ENCODE peak calls at places on chromosomes 4 and X, in nine cellular contexts. X is stimulated activated naive CD4-positive, alpha-beta T cell; D is astrocyte of the spinal cord; R is H4; C is left cardiac atrium; A is H9; W is adipocyte; T is ecto neural progenitor cell; M is HS-5. Y is an unnamed sample.

GRCh38 chr4:3201718-3202702 is 46.9 kb upstream of the MSANTD1 start:
- DNase-seq in A (no peak), W (no peak), C (no peak), X (peak; percentile 91), R (no peak), T (no peak), M (no peak), D (peak; percentile 33), Y (peak; percentile 69)

GRCh38 chr4:42487230-42487629 is 89.9 kb downstream of the SHISA3 start:
- DNase-seq in R (no peak), X (no peak), D (no peak), T (no peak), C (no peak), W (no peak), A (no peak), M (no peak), Y (no peak)

GRCh38 chrX:134023851-134024281 is 38.5 kb upstream of the GPC3 start:
- DNase-seq in D (no peak), X (peak; percentile 6), T (no peak), M (no peak), R (no peak), W (no peak), C (no peak), A (no peak), Y (no peak)

GRCh38 chr4:145734576-145735329 is 54.8 kb downstream of the C4orf51 start:
- DNase-seq in A (no peak), R (peak; percentile 93), W (peak; percentile 96), M (peak; percentile 97), X (no peak), C (peak; percentile 84), T (no peak), D (peak; percentile 97), Y (no peak)

GRCh38 chrX:103792916-103793540 is 16.4 kb downstream of the PLP1 start:
- DNase-seq in C (no peak), X (no peak), R (no peak), W (peak; percentile 80), A (no peak), M (peak; percentile 67), D (peak; percentile 55), T (no peak), Y (no peak)

GRCh38 chrX:20461576-20461975 is 194.9 kb upstream of the RPS6KA3 start:
- DNase-seq in T (no peak), C (no peak), M (peak; percentile 16), W (peak; percentile 49), X (no peak), D (peak; percentile 47), R (no peak), A (no peak), Y (no peak)

GRCh38 chr4:25883565-25883964 is 20.8 kb upstream of the SEL1L3 start:
- DNase-seq in X (no peak), W (no peak), C (no peak), M (no peak), A (no peak), D (no peak), T (no peak), R (no peak), Y (no peak)

GRCh38 chrX:78024349-78025108 is 55.1 kb upstream of the PGAM4 start:
- DNase-seq in C (no peak), A (peak; percentile 37), M (no peak), R (peak; percentile 25), D (no peak), W (peak; percentile 15), X (peak; percentile 57), T (no peak), Y (peak; percentile 2)

GRCh38 chr4:168574581-168575295 is 77.9 kb downstream of the PALLD start:
- DNase-seq in A (no peak), T (no peak), X (no peak), W (peak; percentile 48), M (no peak), C (no peak), D (peak; percentile 84), R (no peak), Y (no peak)

GRCh38 chr4:26217961-26218676 is 102.7 kb upstream of the RBPJ start:
- DNase-seq in A (no peak), X (no peak), T (no peak), W (peak; percentile 49), R (no peak), C (peak; percentile 24), D (no peak), M (no peak), Y (no peak)

GRCh38 chr4:128427832-128428366 is 140.3 kb upstream of the PGRMC2 start:
- DNase-seq in T (no peak), W (peak; percentile 75), R (peak; percentile 92), M (peak; percentile 48), D (peak; percentile 64), C (peak; percentile 29), X (no peak), A (no peak), Y (no peak)

GRCh38 chr4:83013931-83014330 is 3.3 kb upstream of the LIN54 start:
- DNase-seq in X (no peak), T (no peak), D (no peak), M (no peak), R (no peak), C (no peak), A (no peak), W (no peak), Y (no peak)

GRCh38 chr4:99998062-99998880 is 48.2 kb upstream of the H2AZ1 start:
- DNase-seq in X (no peak), D (peak; percentile 71), M (peak; percentile 67), R (peak; percentile 39), A (no peak), T (no peak), C (no peak), W (peak; percentile 79), Y (no peak)

GRCh38 chr4:56324011-56324610 is 63.2 kb downstream of the AASDH start:
- DNase-seq in C (no peak), X (no peak), A (no peak), M (no peak), R (no peak), D (no peak), T (no peak), W (no peak), Y (no peak)

GRCh38 chr4:25448379-25449109 is 71.5 kb downstream of the ANAPC4 start:
- DNase-seq in C (no peak), T (no peak), D (no peak), W (peak; percentile 83), X (no peak), R (no peak), A (peak; percentile 44), M (no peak), Y (no peak)

GRCh38 chr4:40672528-40673522 is 43.2 kb upstream of the RBM47 start:
- DNase-seq in A (peak; percentile 60), W (peak; percentile 81), C (no peak), R (peak; percentile 100), M (peak; percentile 86), T (peak; percentile 61), D (peak; percentile 99), X (peak; percentile 9), Y (no peak)

GRCh38 chrX:13742397-13743176 is 8.0 kb downstream of the OFD1 start:
- DNase-seq in W (no peak), C (no peak), X (peak; percentile 12), D (no peak), T (no peak), R (peak; percentile 29), M (no peak), A (no peak), Y (no peak)

GRCh38 chr4:212438-213174 is 88.3 kb downstream of the ZNF718 start:
- DNase-seq in C (peak; percentile 88), R (no peak), D (peak; percentile 91), A (no peak), T (no peak), W (peak; percentile 78), M (no peak), X (no peak), Y (peak; percentile 81)

GRCh38 chr4:105191621-105192210 is 45.0 kb downstream of the TET2 start:
- DNase-seq in A (no peak), D (peak; percentile 60), X (no peak), M (no peak), W (peak; percentile 37), R (no peak), T (no peak), C (no peak), Y (no peak)

GRCh38 chr4:176833416-176833815 is 40.7 kb upstream of the VEGFC start:
- DNase-seq in W (peak; percentile 54), M (no peak), X (no peak), D (no peak), T (no peak), R (peak; percentile 17), C (no peak), A (no peak), Y (no peak)

GRCh38 chr4:177119021-177119461 is 190.6 kb upstream of the NEIL3 start:
- DNase-seq in M (peak; percentile 54), T (no peak), A (no peak), R (no peak), X (no peak), D (no peak), C (no peak), W (peak; percentile 59), Y (no peak)

GRCh38 chr4:84678976-84679744 is 96.2 kb downstream of the CDS1 start:
- DNase-seq in W (no peak), D (no peak), X (no peak), R (no peak), M (no peak), T (no peak), C (no peak), A (no peak), Y (no peak)

GRCh38 chr4:25873632-25874129 is 10.9 kb upstream of the SEL1L3 start:
- DNase-seq in D (no peak), T (no peak), C (no peak), W (no peak), M (no peak), X (no peak), A (no peak), R (no peak), Y (no peak)

GRCh38 chr4:25234390-25235367 is 846 bp downstream of the PI4K2B start:
- DNase-seq in W (peak; percentile 92), X (peak; percentile 71), T (peak; percentile 70), M (peak; percentile 77), R (peak; percentile 80), A (peak; percentile 44), C (peak; percentile 51), D (peak; percentile 87), Y (peak; percentile 43)

GRCh38 chrX:42943051-42943450 is 165.1 kb upstream of the PPP1R2C start:
- DNase-seq in C (no peak), D (no peak), A (no peak), X (peak; percentile 29), T (no peak), W (no peak), R (no peak), M (no peak), Y (no peak)

GRCh38 chr4:146243141-146243882 is 29.0 kb downstream of the REELD1 start:
- DNase-seq in X (peak; percentile 13), M (no peak), C (peak; percentile 40), W (no peak), D (no peak), T (peak; percentile 65), A (peak; percentile 83), R (no peak), Y (peak; percentile 70)

GRCh38 chr4:40719008-40719623 is 30.6 kb upstream of the NSUN7 start:
- DNase-seq in D (peak; percentile 56), W (peak; percentile 81), X (no peak), R (peak; percentile 76), A (no peak), T (no peak), C (no peak), M (no peak), Y (no peak)

GRCh38 chr4:136441629-136442282 is 1090.5 kb downstream of the PCDH18 start:
- DNase-seq in W (no peak), M (no peak), T (no peak), R (no peak), A (no peak), D (no peak), X (no peak), C (no peak), Y (no peak)

GRCh38 chrX:28099166-28099565 is 117.9 kb upstream of the DCAF8L1 start:
- DNase-seq in X (no peak), W (no peak), D (no peak), C (no peak), A (no peak), M (no peak), T (no peak), R (no peak), Y (no peak)

GRCh38 chr4:124945422-124945821 is 232.9 kb upstream of the ANKRD50 start:
- DNase-seq in X (no peak), M (no peak), D (no peak), R (no peak), T (no peak), C (no peak), A (no peak), W (no peak), Y (no peak)